ENCODE peak calls at places on chromosome 20, in nine cellular contexts. X, T, D, M, L, Q, H, I and G are unnamed samples.

GRCh38 chr20:63139369-63139768 is 76.6 kb downstream of the YTHDF1 start:
- DNase-seq in X (no peak), T (no peak), D (no peak), M (no peak), L (no peak), Q (no peak), H (no peak), I (no peak), G (no peak)

GRCh38 chr20:39855799-39856198 is 833.2 kb downstream of the MAFB start:
- DNase-seq in X (no peak), T (peak), D (no peak), M (no peak), L (peak), Q (no peak), H (no peak), I (no peak), G (peak)

GRCh38 chr20:50477260-50477659 is 32.9 kb upstream of the PTPN1 start:
- DNase-seq in X (no peak), T (no peak), D (no peak), M (no peak), L (no peak), Q (no peak), H (no peak), I (no peak), G (no peak)

GRCh38 chr20:9617940-9618339 is 103.5 kb downstream of the LAMP5 start:
- DNase-seq in X (no peak), T (peak), D (no peak), M (peak), L (peak), Q (no peak), H (peak), I (no peak), G (peak)

GRCh38 chr20:8647868-8648495 is 420.9 kb upstream of the PLCB4 start:
- DNase-seq in X (no peak), T (peak), D (no peak), M (no peak), L (no peak), Q (no peak), H (no peak), I (peak), G (no peak)

GRCh38 chr20:51529027-51529749 is 13.3 kb downstream of the NFATC2 start:
- DNase-seq in X (no peak), T (peak), D (no peak), M (no peak), L (peak), Q (peak), H (no peak), I (no peak), G (no peak)

GRCh38 chr20:1005452-1006027 is 3.4 kb upstream of the RSPO4 start:
- DNase-seq in X (peak), T (peak), D (no peak), M (peak), L (peak), Q (peak), H (peak), I (no peak), G (peak)

GRCh38 chr20:3042621-3043020 is 801 bp upstream of the GNRH2 start:
- DNase-seq in X (no peak), T (peak), D (no peak), M (no peak), L (no peak), Q (no peak), H (no peak), I (peak), G (no peak)

GRCh38 chr20:59576216-59576953 is 28.0 kb upstream of the PHACTR3 start:
- DNase-seq in X (no peak), T (no peak), D (no peak), M (no peak), L (no peak), Q (no peak), H (peak), I (no peak), G (no peak)

GRCh38 chr20:36255445-36255844 is 19.2 kb downstream of the AAR2 start:
- DNase-seq in X (no peak), T (no peak), D (no peak), M (no peak), L (no peak), Q (no peak), H (no peak), I (no peak), G (no peak)

GRCh38 chr20:17281478-17281877 is 54.6 kb downstream of the PCSK2 start:
- DNase-seq in X (no peak), T (no peak), D (peak), M (peak), L (no peak), Q (no peak), H (peak), I (peak), G (peak)

GRCh38 chr20:13995841-13996240 is 525 bp downstream of the MACROD2 start:
- DNase-seq in X (no peak), T (no peak), D (peak), M (peak), L (no peak), Q (no peak), H (peak), I (peak), G (peak)

GRCh38 chr20:18272451-18272850 is 15.9 kb upstream of the ZNF133 start:
- DNase-seq in X (no peak), T (peak), D (no peak), M (peak), L (peak), Q (no peak), H (no peak), I (no peak), G (no peak)

GRCh38 chr20:48015136-48015925 is 230.1 kb upstream of the SULF2 start:
- DNase-seq in X (no peak), T (peak), D (no peak), M (no peak), L (no peak), Q (no peak), H (no peak), I (no peak), G (no peak)

GRCh38 chr20:61304750-61305149 is 52.7 kb downstream of the CDH4 start:
- DNase-seq in X (no peak), T (no peak), D (no peak), M (no peak), L (no peak), Q (no peak), H (no peak), I (no peak), G (no peak)